ENCODE peak calls at places on chromosomes 5 and 9, in five cellular contexts. C is endothelial cell, U is retinal pigment epithelial cell, D is epithelial cell of esophagus, W is activated B cell treated with CpG ODN at 0.5 μM for 24 hours. M is an unnamed sample.

GRCh38 chr9:77663754-77664153 is 15.6 kb upstream of the GNA14 start:
- DNase-seq in W (no peak), C (no peak), D (peak), U (no peak), M (no peak)

GRCh38 chr5:107469485-107469884 is 201.3 kb downstream of the EFNA5 start:
- DNase-seq in W (no peak), U (peak), C (no peak), D (peak), M (no peak)

GRCh38 chr9:32991895-32992595 is 9.4 kb downstream of the APTX start:
- DNase-seq in C (no peak), W (no peak), D (no peak), U (no peak), M (no peak)

GRCh38 chr5:175654807-175655206 is 3.1 kb upstream of the HRH2 start:
- DNase-seq in C (no peak), U (no peak), W (no peak), D (no peak), M (no peak)

GRCh38 chr9:117412006-117412715 is 2.7 kb downstream of the ASTN2 start:
- DNase-seq in D (no peak), U (no peak), C (no peak), W (no peak), M (no peak)

GRCh38 chr5:139282195-139282557 is 11.4 kb upstream of the MATR3 start:
- DNase-seq in W (no peak), D (peak), U (no peak), C (no peak), M (no peak)

GRCh38 chr9:121841771-121842611 is 190.6 kb downstream of the DAB2IP start:
- DNase-seq in W (no peak), U (no peak), C (no peak), D (no peak), M (no peak)

GRCh38 chr5:347712-348284 is 26.3 kb downstream of the AHRR start:
- DNase-seq in C (no peak), U (no peak), W (no peak), D (no peak), M (no peak)

GRCh38 chr9:13967011-13967410 is 346.9 kb downstream of the NFIB start:
- DNase-seq in C (no peak), U (no peak), D (no peak), W (no peak), M (no peak)

GRCh38 chr5:80141147-80141671 is 106.1 kb downstream of the THBS4 start:
- DNase-seq in D (no peak), W (no peak), C (peak), U (no peak), M (no peak)

GRCh38 chr9:20872340-20872977 is 159.0 kb downstream of the HACD4 start:
- DNase-seq in U (peak), D (peak), W (no peak), C (no peak), M (no peak)

GRCh38 chr9:101254733-101255473 is 129.9 kb downstream of the BAAT start:
- DNase-seq in U (no peak), D (no peak), W (no peak), C (no peak), M (no peak)

GRCh38 chr5:168612996-168613395 is 33.8 kb upstream of the PANK3 start:
- DNase-seq in D (no peak), C (no peak), U (no peak), W (no peak), M (no peak)

GRCh38 chr5:170378740-170379139 is 10.4 kb downstream of the KCNMB1 start:
- DNase-seq in D (no peak), U (no peak), C (no peak), W (no peak), M (no peak)

GRCh38 chr5:109053995-109054417 is 306.3 kb downstream of the FER start:
- DNase-seq in C (no peak), W (no peak), D (no peak), U (peak), M (no peak)

GRCh38 chr9:133320421-133320881 is 15.5 kb downstream of the SURF6 start:
- DNase-seq in U (no peak), W (no peak), D (no peak), C (no peak), M (no peak)

GRCh38 chr5:151738125-151738848 is 20.1 kb downstream of the ATOX1 start:
- DNase-seq in D (no peak), U (no peak), C (no peak), W (no peak), M (no peak)

GRCh38 chr9:130692365-130692764 is 1.2 kb upstream of the EXOSC2 start:
- DNase-seq in W (no peak), D (peak), C (peak), U (no peak), M (peak)
- TF ChIP-seq CTCF in W (no peak), D (peak), C (peak), U (peak), M (peak)

GRCh38 chr9:108468364-108468763 is 387.4 kb downstream of the ACTL7B start:
- DNase-seq in U (no peak), C (peak), D (peak), W (no peak), M (no peak)
- TF ChIP-seq CTCF in U (peak), C (peak), D (peak), W (no peak), M (peak)

DNA sequence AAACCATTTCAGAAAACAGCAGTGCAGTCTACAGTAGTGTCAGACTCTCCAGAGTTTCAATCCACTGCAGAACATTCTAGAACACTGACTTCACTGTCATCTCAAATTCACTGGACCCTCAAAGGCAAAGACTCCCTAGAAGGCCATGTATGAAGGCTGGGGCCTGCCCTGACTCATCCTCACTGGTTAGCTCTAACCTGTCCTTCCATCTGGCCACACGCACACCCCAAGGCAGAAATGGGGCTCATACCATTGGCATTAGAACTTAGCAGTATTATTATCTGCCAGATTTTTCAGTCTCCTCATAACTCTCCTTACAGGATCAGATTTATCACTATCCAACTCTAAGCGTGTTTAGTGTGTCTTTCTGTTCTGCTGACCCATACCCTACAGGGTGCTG is 20.4 kb downstream of the S1PR3 start:
- DNase-seq in W (no peak), C (no peak), U (no peak), D (peak), M (no peak)
- TF ChIP-seq CTCF in W (no peak), C (no peak), U (no peak), D (no peak), M (no peak)

GRCh38 chr9:137028281-137029057 is 432 bp upstream of the ABCA2 start:
- DNase-seq in D (peak), W (peak), U (no peak), C (peak), M (peak)
- TF ChIP-seq CTCF in D (peak), W (no peak), U (peak), C (no peak), M (no peak)

DNA sequence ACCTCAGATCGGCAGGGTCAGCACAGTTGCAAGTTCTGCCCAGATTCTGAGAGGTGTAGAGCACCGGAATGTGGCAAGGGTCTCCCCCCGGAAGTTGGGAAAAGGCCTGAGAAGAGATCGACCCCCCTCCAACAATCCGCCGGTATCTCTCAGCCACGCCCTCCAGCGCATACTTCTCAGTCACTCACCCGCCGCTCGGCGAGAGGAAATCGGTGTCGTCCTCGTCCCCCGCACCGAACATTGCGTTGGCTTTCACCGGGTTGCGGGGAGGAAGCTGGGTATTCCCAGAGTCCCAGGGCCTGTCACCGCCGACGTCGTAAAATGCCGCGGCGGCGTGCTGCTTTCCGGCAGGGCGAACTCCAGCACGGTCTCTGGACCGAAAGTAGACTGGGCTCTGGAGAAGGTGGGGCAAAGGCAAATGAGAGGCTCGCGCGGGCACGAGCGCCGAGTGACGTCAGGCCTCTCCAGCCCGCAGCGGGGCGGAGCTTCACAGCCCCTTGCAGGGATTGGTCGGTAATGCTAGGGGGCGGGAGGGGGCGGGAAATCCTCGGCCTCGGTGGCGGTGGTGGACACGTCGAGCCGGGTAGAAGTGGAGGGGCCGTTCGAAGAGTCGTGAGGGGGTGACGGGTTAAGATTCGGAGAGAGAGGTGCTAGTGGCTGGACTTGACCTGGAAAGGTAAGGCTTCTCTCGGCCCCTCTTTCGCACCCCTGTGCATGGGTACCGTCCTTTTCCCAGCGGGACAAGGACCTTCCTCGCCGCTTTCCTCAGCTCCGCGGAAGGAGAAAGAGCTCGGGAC is at the start of the genes FKBP15 and SLC31A1:
- DNase-seq in U (peak), W (peak), D (peak), C (peak), M (peak)
- TF ChIP-seq CTCF in U (no peak), W (no peak), D (no peak), C (no peak), M (no peak)